ENCODE peak calls at places on chromosomes 16 and 17, in eight cellular contexts. S, G, L, M, E, Z, N and F are unnamed samples. For H3K27me3, the result is how much of the 10 kb centered on the place peaks cover.

GRCh38 chr17:17669081-17669850 is 12.0 kb upstream of the RAI1 start:
- DNase-seq in G (no peak), S (no peak), L (no peak), Z (no peak), N (no peak), M (no peak), E (no peak), F (no peak)

GRCh38 chr17:30093463-30094147 is 23.0 kb upstream of the NSRP1 start:
- DNase-seq in E (no peak), Z (peak), L (peak), N (peak), M (no peak), G (peak), S (peak), F (no peak)

GRCh38 chr17:19507673-19508326 is 25.9 kb upstream of the SLC47A1 start:
- DNase-seq in G (peak), Z (peak), E (peak), N (peak), L (peak), M (peak), S (peak), F (peak)

GRCh38 chr17:2266045-2266864 is 37.3 kb downstream of the SMG6 start:
- DNase-seq in N (no peak), Z (peak), M (no peak), G (no peak), S (no peak), L (no peak), E (no peak), F (no peak)

GRCh38 chr16:28845173-28846079 is 722 bp downstream of the TUFM start:
- DNase-seq in E (no peak), Z (no peak), G (no peak), N (peak), M (no peak), S (no peak), L (no peak), F (peak)

GRCh38 chr17:78197147-78197830 is 10.1 kb downstream of the AFMID start:
- DNase-seq in N (no peak), M (peak), E (no peak), Z (no peak), G (no peak), S (no peak), L (no peak), F (no peak)

GRCh38 chr17:66542183-66542966 is 240.0 kb downstream of the PRKCA start:
- DNase-seq in S (no peak), Z (no peak), L (peak), G (no peak), N (no peak), M (no peak), E (no peak), F (no peak)

GRCh38 chr16:11497851-11498289 is 88.8 kb downstream of the LITAF start:
- DNase-seq in L (peak), N (no peak), Z (no peak), G (peak), S (no peak), E (no peak), M (no peak), F (no peak)

GRCh38 chr16:84582958-84583516 is 34.8 kb downstream of the COTL1 start:
- DNase-seq in G (no peak), S (no peak), M (no peak), Z (no peak), E (peak), N (no peak), L (peak), F (no peak)

GRCh38 chr17:20091161-20092029 is 82.2 kb downstream of the SPECC1 start:
- DNase-seq in G (peak), L (peak), M (no peak), N (peak), Z (peak), S (no peak), E (peak), F (peak)

GRCh38 chr16:48365030-48365600 is 20.1 kb downstream of the SIAH1 start:
- DNase-seq in L (no peak), M (no peak), S (no peak), N (no peak), E (no peak), G (no peak), Z (no peak), F (no peak)

GRCh38 chr17:32689348-32689747 is 187.6 kb downstream of the MYO1D start:
- DNase-seq in M (no peak), N (no peak), L (no peak), Z (no peak), G (no peak), S (no peak), E (no peak), F (no peak)

GRCh38 chr16:11361751-11362742 is 16.8 kb downstream of the RMI2 start:
- DNase-seq in S (no peak), Z (no peak), L (no peak), G (no peak), M (no peak), E (no peak), N (no peak), F (no peak)

GRCh38 chr17:19258371-19258770 is 21.2 kb downstream of the EPN2 start:
- DNase-seq in M (no peak), Z (no peak), S (no peak), N (no peak), L (no peak), E (peak), G (no peak), F (no peak)

GRCh38 chr17:69818467-69818866 is 256.6 kb upstream of the KCNJ16 start:
- DNase-seq in E (no peak), S (no peak), L (peak), G (no peak), N (no peak), Z (no peak), M (no peak), F (no peak)

GRCh38 chr17:51765558-51766145 is 392.9 kb downstream of the CA10 start:
- DNase-seq in G (no peak), N (no peak), E (no peak), L (no peak), Z (no peak), S (no peak), M (no peak), F (no peak)

GRCh38 chr16:11254913-11255736 is 879 bp downstream of the SOCS1 start:
- DNase-seq in N (no peak), E (peak), M (peak), Z (no peak), G (no peak), L (peak), S (no peak), F (peak)

GRCh38 chr17:45355087-45355486 is 38.3 kb upstream of the MAP3K14 start:
- DNase-seq in S (no peak), L (no peak), N (no peak), G (no peak), M (peak), E (no peak), Z (no peak), F (no peak)

GRCh38 chr16:23803591-23804123 is 32.1 kb upstream of the PRKCB start:
- DNase-seq in Z (peak), M (peak), L (peak), N (peak), S (no peak), E (peak), G (peak), F (peak)

GRCh38 chr17:65468321-65468720 is 93.1 kb downstream of the AXIN2 start:
- DNase-seq in Z (no peak), M (no peak), E (no peak), L (no peak), S (no peak), G (no peak), N (no peak), F (no peak)

GRCh38 chr17:77427471-77427991 is 286.8 kb downstream of the SEC14L1 start:
- DNase-seq in S (no peak), Z (no peak), M (no peak), N (no peak), L (peak), E (peak), G (no peak), F (peak)

GRCh38 chr16:83849434-83849833 is 41.7 kb downstream of the HSBP1 start:
- DNase-seq in E (no peak), N (no peak), L (no peak), G (no peak), S (no peak), Z (peak), M (no peak), F (no peak)

GRCh38 chr16:23836404-23837291 is 865 bp downstream of the PRKCB start:
- DNase-seq in E (no peak), L (no peak), Z (no peak), G (no peak), N (peak), M (no peak), S (peak), F (peak)

GRCh38 chr16:28264656-28265055 is 27.7 kb upstream of the SBK1 start:
- DNase-seq in E (peak), L (no peak), M (no peak), S (no peak), N (no peak), G (no peak), Z (no peak), F (no peak)

GRCh38 chr16:10624527-10624926 is 44.1 kb upstream of the EMP2 start:
- DNase-seq in S (no peak), N (no peak), L (no peak), E (no peak), Z (no peak), M (no peak), G (no peak), F (no peak)

GRCh38 chr17:59154721-59155438 is at the start of gene SKA2:
- DNase-seq in G (peak), N (peak), E (peak), L (no peak), S (peak), M (peak), Z (peak), F (peak)

GRCh38 chr17:19248923-19249574 is 11.9 kb downstream of the EPN2 start:
- DNase-seq in G (no peak), Z (peak), N (no peak), E (peak), L (peak), M (no peak), S (no peak), F (peak)

GRCh38 chr17:39364236-39365025 is 37.0 kb downstream of the FBXL20 start:
- DNase-seq in N (no peak), M (no peak), L (no peak), E (no peak), G (no peak), S (no peak), Z (no peak), F (no peak)

GRCh38 chr17:45305532-45306087 is 11.2 kb downstream of the MAP3K14 start:
- DNase-seq in L (peak), S (no peak), M (no peak), E (no peak), G (no peak), Z (no peak), N (no peak), F (no peak)

GRCh38 chr16:21163576-21163975 is 5.1 kb downstream of the LDAF1 start:
- DNase-seq in N (no peak), Z (no peak), M (no peak), L (no peak), E (no peak), S (no peak), G (no peak), F (no peak)

GRCh38 chr17:65137076-65137935 is at the start of gene RGS9:
- DNase-seq in L (peak), E (peak), G (peak), S (peak), N (peak), M (peak), Z (peak), F (peak)

DNA sequence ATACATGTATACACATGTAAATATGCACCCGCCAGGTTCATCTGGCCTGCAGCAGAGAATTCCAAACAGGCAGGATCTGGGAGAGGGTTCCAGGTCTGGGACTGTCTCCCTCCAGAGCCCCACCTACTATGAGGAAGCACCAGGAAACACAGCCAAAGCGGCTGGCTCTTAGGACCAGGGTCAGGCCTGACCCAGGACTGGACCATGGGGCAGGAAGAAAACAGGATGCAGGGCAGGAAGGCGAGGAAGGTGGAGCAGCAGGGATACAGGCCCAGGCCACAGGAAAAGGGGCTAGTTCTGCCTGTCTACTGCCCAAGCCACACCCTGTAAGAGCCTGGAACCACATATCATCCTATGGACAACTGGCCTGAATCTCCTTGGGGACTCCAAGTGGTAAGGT is 2.2 kb downstream of the HID1 start:
- DNase-seq in E (no peak), M (no peak), N (no peak), Z (peak), S (no peak), L (no peak), G (no peak), F (no peak)
- H3K27ac ChIP-seq in E (peak), M (no peak), N (no peak), Z (peak), S (no peak), L (no peak), G (no peak), F (no peak)

GRCh38 chr17:60887607-60888028 is 210.0 kb downstream of the BCAS3 start:
- DNase-seq in Z (no peak), S (no peak), N (no peak), M (no peak), L (no peak), G (no peak), E (no peak), F (no peak)
- H3K4me3 ChIP-seq in Z (no peak), S (peak), N (peak), M (peak), L (no peak), G (no peak), E (peak), F (no peak)

DNA sequence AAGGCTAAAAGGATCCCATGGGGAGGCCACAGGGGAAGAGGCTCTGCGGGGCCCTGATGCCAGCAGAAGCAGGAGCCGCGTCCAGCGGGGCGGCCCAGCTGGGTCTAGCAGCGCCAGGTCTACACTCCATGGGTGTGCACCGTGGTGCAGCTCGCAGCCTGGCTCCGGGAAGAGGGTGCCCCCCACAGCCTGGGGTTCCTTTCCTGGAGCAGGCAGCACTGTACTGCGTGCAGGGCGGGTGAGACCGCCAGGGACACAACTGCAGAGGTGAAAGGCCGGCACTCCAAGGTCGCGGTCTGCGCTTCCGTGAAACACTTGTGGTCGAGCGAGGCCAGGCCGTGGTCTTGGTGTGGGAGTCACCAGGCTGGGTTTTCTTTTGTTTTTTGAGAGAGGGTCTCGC is 6.5 kb upstream of the CCDC154 start:
- DNase-seq in N (no peak), G (no peak), Z (no peak), L (no peak), M (no peak), S (no peak), E (no peak), F (no peak)
- H3K27me3 ChIP-seq in N (under half), G (under half), Z (under half), L (under half), M (under half), S (under half), E (under half), F (under half)

DNA sequence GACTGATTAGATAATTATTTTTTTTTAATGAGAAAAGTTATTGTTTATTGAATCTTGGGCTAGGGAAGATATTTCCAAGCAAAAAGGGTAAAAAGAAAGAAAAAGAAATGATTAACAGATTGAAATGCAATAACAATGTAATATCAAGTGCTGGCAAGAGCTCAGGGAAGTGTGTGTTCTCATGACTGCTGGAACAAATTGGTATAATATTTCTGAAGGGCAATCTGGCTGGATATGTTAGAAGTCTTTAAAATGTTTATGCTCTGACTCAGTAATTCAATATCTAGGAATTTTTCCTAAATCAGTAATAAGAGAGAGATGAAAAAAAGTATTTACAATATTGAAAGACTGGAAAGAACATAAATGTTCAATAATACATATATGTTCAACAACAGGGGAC is 7.6 kb upstream of the ZNF624 start:
- DNase-seq in N (no peak), E (no peak), Z (no peak), L (peak), S (no peak), G (no peak), M (no peak), F (no peak)
- H3K27ac ChIP-seq in N (no peak), E (no peak), Z (no peak), L (no peak), S (no peak), G (no peak), M (no peak), F (no peak)

DNA sequence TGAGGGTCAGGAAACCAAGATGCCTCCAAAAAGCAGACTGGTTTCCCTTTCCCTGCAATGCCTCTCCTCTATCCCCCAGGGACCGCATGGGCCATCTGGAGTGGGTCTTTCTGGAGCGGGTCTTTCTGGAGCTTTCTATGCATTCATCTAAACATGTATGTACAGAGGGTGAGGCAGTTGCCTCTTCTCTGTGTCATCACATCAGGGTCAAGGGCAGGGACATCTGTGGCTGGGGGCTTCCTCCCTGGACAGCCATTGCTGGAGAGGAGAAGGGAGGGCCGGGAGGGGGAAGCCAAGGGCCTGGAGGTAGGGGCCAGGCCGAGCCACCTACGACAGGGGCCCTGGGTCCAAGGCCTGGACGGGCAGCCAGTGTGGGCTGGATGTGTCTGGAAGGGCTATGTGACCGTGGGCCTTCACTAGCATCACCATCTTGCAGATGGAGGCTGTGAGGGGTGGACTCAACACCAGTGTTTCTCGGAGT is 840 bp downstream of the ADCY7 start:
- DNase-seq in L (no peak), S (no peak), N (no peak), Z (no peak), G (no peak), M (no peak), E (peak), F (peak)
- H3K4me3 ChIP-seq in L (no peak), S (no peak), N (no peak), Z (peak), G (peak), M (peak), E (peak), F (no peak)

DNA sequence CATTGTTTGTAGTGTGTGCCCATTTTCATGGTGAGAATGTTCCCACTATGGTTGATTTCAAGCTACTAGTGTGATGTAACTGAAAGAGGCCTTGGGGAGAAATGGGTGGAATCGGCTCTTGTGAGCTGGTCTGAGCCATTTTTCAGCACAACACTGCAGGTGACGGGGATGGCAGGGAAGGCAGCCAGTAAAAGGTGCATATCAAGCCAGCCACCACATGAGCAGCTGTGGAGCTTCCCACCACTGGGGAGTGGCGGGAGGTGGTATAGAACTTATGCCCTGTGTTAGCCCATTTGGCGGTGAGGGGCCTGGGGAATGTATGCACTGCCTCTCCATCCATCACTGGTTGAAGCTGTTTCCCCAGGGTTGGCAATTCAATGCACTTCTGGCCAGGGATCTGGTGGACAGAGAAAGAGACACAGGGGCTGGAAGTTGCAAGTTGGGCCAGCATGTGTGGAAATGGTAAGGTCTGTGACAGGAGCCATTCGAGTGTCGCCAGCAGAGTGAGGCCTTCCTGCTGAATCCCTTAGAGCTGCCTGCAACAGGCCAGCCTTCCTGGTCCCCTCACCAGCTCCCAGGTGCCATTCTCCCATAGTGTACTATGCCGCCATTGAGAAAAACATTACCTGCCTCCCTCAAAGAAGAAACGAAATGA is 31.7 kb upstream of the BRD7 start:
- DNase-seq in L (no peak), Z (no peak), N (no peak), S (no peak), E (no peak), M (no peak), G (no peak), F (no peak)
- H3K27me3 ChIP-seq in L (under half), Z (under half), N (under half), S (under half), E (under half), M (under half), G (under half), F (under half)

DNA sequence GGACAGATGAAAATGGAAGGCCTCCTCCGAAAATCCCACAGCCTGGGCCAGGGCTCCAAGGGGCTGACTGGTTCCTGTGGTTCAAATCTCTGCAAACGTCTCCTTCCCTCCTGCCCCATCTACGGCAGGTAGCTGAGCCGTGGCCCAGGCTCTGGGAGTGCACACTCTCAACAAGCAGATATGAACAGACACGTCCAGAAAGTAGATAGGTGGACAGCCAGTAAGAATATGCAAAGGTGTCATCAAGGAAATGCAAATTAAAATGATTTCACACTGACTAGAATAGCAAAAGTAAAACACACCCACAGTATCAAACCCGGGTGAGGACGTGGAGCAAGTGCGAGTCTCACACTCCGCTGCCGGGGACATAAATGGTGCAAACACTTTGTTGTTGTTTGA is 98.7 kb downstream of the NXN start:
- DNase-seq in S (no peak), N (no peak), G (no peak), Z (no peak), L (no peak), E (no peak), M (no peak), F (no peak)
- H3K27ac ChIP-seq in S (no peak), N (peak), G (peak), Z (peak), L (peak), E (peak), M (peak), F (no peak)

DNA sequence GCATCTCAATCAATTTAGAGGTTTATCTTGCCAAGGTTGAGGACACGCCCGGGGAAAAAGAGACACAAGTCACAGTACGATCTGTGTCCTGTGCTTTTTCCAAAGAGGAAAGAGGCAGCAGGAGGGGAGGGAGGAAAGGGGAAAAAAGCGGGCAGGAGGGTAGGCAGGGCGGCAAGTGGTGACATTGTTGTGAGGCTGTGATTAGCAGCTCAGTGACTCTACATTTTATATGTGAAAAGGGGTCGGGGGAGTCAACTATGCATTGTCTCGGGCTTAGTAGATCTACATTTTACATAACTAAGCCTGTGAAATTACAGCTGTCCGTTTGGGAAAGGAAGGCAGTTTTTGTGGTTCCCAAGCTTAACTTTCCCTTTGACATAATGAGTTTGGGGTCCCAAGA is 22.2 kb upstream of the RIPOR1 start:
- DNase-seq in S (no peak), L (no peak), Z (no peak), N (peak), M (no peak), G (no peak), E (no peak), F (no peak)
- H3K4me3 ChIP-seq in S (no peak), L (no peak), Z (no peak), N (no peak), M (no peak), G (no peak), E (no peak), F (no peak)